ENCODE peak calls at places on chromosomes 4 and X, in nine cellular contexts. A, O, B, Y, E, K, U, R and C are unnamed samples.

GRCh38 chrX:102604327-102604726 is 5.0 kb downstream of the ARMCX5 start:
- DNase-seq in A (peak), K (no peak), Y (no peak), R (no peak), E (no peak), U (no peak), B (no peak), O (no peak), C (no peak)

GRCh38 chr4:102734591-102735385 is 26.0 kb downstream of the MANBA start:
- DNase-seq in U (no peak), K (peak), R (no peak), A (no peak), Y (peak), E (no peak), B (peak), O (no peak), C (peak)

GRCh38 chrX:150696264-150696789 is 3.1 kb downstream of the MTMR1 start:
- DNase-seq in R (no peak), U (peak), B (peak), E (no peak), O (no peak), A (no peak), Y (no peak), K (no peak), C (no peak)

GRCh38 chr4:39528056-39528465 is 822 bp upstream of the UGDH start:
- DNase-seq in A (no peak), E (no peak), U (peak), B (peak), Y (peak), O (no peak), K (no peak), R (no peak), C (peak)

GRCh38 chr4:91028223-91028622 is 901.0 kb downstream of the CCSER1 start:
- DNase-seq in O (no peak), B (no peak), U (no peak), A (no peak), Y (no peak), R (no peak), K (no peak), E (no peak), C (no peak)

GRCh38 chr4:46329118-46329976 is 60.6 kb downstream of the GABRA2 start:
- DNase-seq in R (no peak), U (peak), K (peak), E (peak), Y (peak), B (peak), A (peak), O (peak), C (peak)

GRCh38 chrX:110418220-110418856 is 59.7 kb downstream of the RTL9 start:
- DNase-seq in E (peak), K (peak), B (no peak), A (peak), U (peak), Y (peak), O (peak), R (no peak), C (peak)

GRCh38 chrX:141701081-141701480 is 2.5 kb upstream of the SPANXD start:
- DNase-seq in E (peak), U (no peak), Y (no peak), K (no peak), O (no peak), A (no peak), B (no peak), R (no peak), C (no peak)

GRCh38 chr4:91621446-91621845 is 682.3 kb upstream of the GRID2 start:
- DNase-seq in K (no peak), A (no peak), R (no peak), B (no peak), O (no peak), E (no peak), U (no peak), Y (peak), C (no peak)

GRCh38 chr4:157217708-157218107 is 2.8 kb upstream of the GRIA2 start:
- DNase-seq in R (peak), B (peak), U (peak), K (peak), Y (peak), A (peak), O (peak), E (peak), C (peak)

GRCh38 chr4:162285753-162286152 is 122.0 kb upstream of the FSTL5 start:
- DNase-seq in R (no peak), A (no peak), K (no peak), Y (no peak), E (no peak), B (no peak), O (no peak), U (no peak), C (no peak)

GRCh38 chrX:68354869-68355628 is 78.2 kb downstream of the OPHN1 start:
- DNase-seq in E (no peak), A (no peak), U (no peak), Y (peak), O (no peak), R (no peak), B (no peak), K (no peak), C (peak)

GRCh38 chr4:76582074-76582816 is 147.2 kb downstream of the SHROOM3 start:
- DNase-seq in B (no peak), U (no peak), K (no peak), O (peak), E (no peak), A (no peak), R (no peak), Y (no peak), C (no peak)
- TF ChIP-seq EZH2phosphoT487 in B (no peak), U (no peak), K (no peak), O (no peak), E (no peak), A (no peak), R (no peak), Y (no peak), C (no peak)

DNA sequence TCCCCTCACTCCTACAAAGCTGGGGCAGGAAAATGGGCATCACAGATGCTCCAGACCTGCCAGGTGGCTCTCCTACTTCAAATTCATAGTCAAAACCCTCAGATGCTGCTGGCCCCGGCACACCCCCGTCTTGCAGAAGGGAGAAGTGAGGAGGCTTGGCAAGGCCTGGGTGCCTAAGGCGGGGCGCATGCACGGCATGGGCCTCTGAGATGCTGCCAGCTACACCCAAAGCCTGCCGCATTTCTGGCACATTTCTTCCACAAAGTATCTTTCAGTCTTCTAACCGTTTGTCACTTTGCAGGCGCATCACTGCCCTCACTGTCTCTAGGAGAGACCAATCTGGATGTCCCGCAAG is 19.6 kb downstream of the WDR1 start:
- DNase-seq in O (no peak), R (no peak), A (no peak), B (no peak), E (no peak), Y (no peak), U (peak), K (no peak), C (no peak)
- H3K27ac ChIP-seq in O (peak), R (peak), A (no peak), B (no peak), E (no peak), Y (peak), U (peak), K (no peak), C (peak)

DNA sequence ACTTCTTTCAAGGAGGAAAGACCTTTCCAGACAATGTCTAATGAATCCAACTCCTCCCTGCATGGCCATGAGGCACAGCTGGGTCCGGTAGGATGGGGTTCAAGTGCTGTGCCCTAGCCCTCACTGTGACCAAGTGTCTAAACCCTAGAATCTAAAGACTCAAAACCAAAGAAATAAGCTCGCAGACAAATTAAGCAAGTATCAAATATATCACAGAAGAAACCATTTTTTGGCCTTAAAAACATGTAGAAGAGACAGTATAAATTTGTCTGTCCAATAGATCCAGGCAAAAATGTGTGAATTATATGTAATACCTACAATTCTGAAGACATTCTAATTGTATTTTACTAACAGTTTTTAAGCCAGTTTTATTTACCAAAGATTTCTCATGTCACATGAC is 56.4 kb upstream of the WDR17 start:
- DNase-seq in B (no peak), K (no peak), O (no peak), U (no peak), Y (no peak), A (no peak), E (no peak), R (no peak), C (no peak)
- H2AFZ ChIP-seq in B (no peak), K (no peak), O (no peak), U (no peak), Y (no peak), A (no peak), E (no peak), R (no peak), C (no peak)

DNA sequence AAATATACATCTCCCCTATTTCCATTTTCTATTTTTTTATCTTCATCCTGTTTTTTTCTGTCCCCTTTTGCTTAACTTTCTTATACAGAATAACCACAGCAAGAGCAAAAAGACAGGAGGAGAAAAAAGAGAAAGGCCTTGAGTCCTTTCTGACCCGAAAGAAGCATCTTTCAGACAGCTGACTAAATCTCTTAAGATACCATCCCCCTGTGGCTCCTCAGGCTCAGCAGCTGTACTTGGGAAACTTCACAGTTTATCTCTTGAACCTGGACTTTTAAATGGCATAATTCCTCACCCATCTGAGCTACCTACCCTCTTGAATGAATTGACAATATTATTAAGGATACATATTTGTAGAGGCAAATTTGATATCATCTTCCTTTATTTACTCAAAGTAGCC is 100.2 kb downstream of the FIP1L1 start:
- DNase-seq in Y (no peak), E (peak), A (no peak), B (no peak), K (no peak), O (no peak), R (no peak), U (no peak), C (peak)
- TF ChIP-seq EZH2phosphoT487 in Y (no peak), E (no peak), A (no peak), B (no peak), K (no peak), O (no peak), R (no peak), U (no peak), C (no peak)

GRCh38 chr4:98199247-98199646 is 56.0 kb upstream of the STPG2 start:
- DNase-seq in U (no peak), K (no peak), R (no peak), Y (no peak), O (no peak), A (no peak), E (no peak), B (no peak), C (no peak)

GRCh38 chr4:98203406-98204235 is 57.6 kb upstream of the RAP1GDS1 start:
- DNase-seq in K (no peak), B (no peak), O (no peak), A (no peak), E (peak), R (no peak), Y (no peak), U (peak), C (no peak)

GRCh38 chr4:98209111-98209510 is 52.1 kb upstream of the RAP1GDS1 start:
- DNase-seq in E (no peak), Y (no peak), B (no peak), A (no peak), K (no peak), U (no peak), O (no peak), R (no peak), C (no peak)

GRCh38 chr4:98204236-98204553 is 57.0 kb upstream of the RAP1GDS1 start:
- DNase-seq in U (no peak), Y (no peak), A (no peak), K (no peak), E (no peak), O (no peak), R (no peak), B (no peak), C (no peak)
- H3K27ac ChIP-seq in U (no peak), Y (no peak), A (no peak), K (no peak), E (no peak), O (no peak), R (no peak), B (no peak), C (no peak)

GRCh38 chr4:158671665-158671914 is at the start of gene C4orf46:
- DNase-seq in Y (peak), E (no peak), O (no peak), R (no peak), U (no peak), A (no peak), K (no peak), B (no peak), C (no peak)
- H2AFZ ChIP-seq in Y (peak), E (peak), O (peak), R (peak), U (peak), A (peak), K (peak), B (peak), C (peak)

DNA sequence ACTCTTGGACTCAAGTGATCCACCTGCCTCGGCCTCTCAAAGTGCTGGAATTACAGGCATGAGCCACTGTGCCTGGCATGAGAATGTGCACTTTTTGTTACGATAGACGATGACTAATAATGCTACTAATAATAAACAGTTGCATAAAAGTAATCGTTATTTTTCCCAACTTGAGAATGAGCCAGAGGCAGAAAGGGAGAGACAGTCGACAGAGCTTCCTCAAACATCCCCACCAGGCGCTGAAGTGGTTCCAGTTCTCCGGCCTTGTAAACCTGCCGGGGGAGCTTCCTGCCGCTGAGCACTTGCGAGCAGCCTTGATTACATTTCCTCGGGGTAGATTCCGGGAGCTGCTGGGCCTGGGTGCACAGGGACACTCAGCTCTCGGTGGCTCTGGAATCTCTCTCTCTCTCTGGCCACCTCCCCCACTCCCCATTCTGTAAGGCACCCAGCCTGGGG is 8.9 kb upstream of the HTRA3 start:
- DNase-seq in R (no peak), O (peak), K (peak), E (peak), A (no peak), U (no peak), B (no peak), Y (peak), C (peak)
- TF ChIP-seq EZH2phosphoT487 in R (no peak), O (no peak), K (no peak), E (no peak), A (no peak), U (no peak), B (no peak), Y (no peak), C (no peak)

DNA sequence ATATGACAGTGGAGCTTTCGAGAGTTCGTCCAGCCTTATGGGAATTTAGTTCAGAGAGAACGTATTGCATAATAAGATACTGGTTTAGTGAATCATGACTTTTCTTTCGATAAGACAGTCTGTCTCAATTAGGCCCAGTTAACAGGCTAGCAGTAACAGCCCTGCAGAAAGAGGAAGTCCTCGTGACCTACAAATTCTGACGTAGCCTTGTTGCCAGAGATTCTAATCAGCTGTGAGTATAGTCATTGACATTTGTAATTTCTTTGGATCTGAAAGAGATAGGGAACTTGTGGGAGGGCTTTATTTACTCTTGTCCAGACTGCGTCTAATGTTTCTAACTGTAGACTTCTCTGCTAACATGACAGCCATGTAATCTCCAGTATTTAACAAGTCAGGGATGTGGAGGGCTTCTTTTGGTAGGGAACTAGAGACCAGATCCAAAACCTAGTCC is 15.8 kb downstream of the ART3 start:
- DNase-seq in A (no peak), O (peak), U (no peak), R (no peak), B (no peak), E (no peak), K (peak), Y (no peak), C (peak)
- H3K27ac ChIP-seq in A (no peak), O (peak), U (no peak), R (no peak), B (no peak), E (no peak), K (peak), Y (no peak), C (peak)

GRCh38 chrX:52416816-52417215 is 48.0 kb downstream of the XAGE2 start:
- DNase-seq in R (no peak), O (no peak), U (no peak), K (no peak), E (no peak), Y (no peak), B (no peak), A (no peak), C (no peak)
- H2AFZ ChIP-seq in R (no peak), O (no peak), U (no peak), K (no peak), E (no peak), Y (no peak), B (no peak), A (no peak), C (no peak)